ENCODE peak calls at places on chromosome X, in five cellular contexts. One of them, this sample, is unnamed.
A peak's percentile ranks its signal among the peaks of the same experiment; 100 is the strongest.

GRCh38 chrX:74492720-74493201 is 71.5 kb downstream of the SLC16A2 start:
- DNase-seq in chondrocyte: no peak
- DNase-seq in activated naive CD4-positive, alpha-beta T cell treated with anti-CD3 and anti-CD28 coated beads for 36 hours: peak; percentile 12
- DNase-seq in KG1: no peak
- DNase-seq in hypothalamus: no peak
- DNase-seq in this sample: no peak

GRCh38 chrX:39730671-39731389 is 366.9 kb downstream of the BCOR start:
- DNase-seq in chondrocyte: no peak
- DNase-seq in activated naive CD4-positive, alpha-beta T cell treated with anti-CD3 and anti-CD28 coated beads for 36 hours: peak; percentile 75
- DNase-seq in KG1: peak; percentile 15
- DNase-seq in hypothalamus: peak; percentile 56
- DNase-seq in this sample: no peak

GRCh38 chrX:100083146-100083715 is 326.8 kb downstream of the PCDH19 start:
- DNase-seq in chondrocyte: no peak
- DNase-seq in activated naive CD4-positive, alpha-beta T cell treated with anti-CD3 and anti-CD28 coated beads for 36 hours: no peak
- DNase-seq in KG1: no peak
- DNase-seq in hypothalamus: no peak
- DNase-seq in this sample: no peak

GRCh38 chrX:25523574-25523973 is 507.8 kb upstream of the ARX start:
- DNase-seq in chondrocyte: no peak
- DNase-seq in activated naive CD4-positive, alpha-beta T cell treated with anti-CD3 and anti-CD28 coated beads for 36 hours: peak; percentile 9
- DNase-seq in KG1: peak; percentile 0
- DNase-seq in hypothalamus: peak; percentile 5
- DNase-seq in this sample: no peak

GRCh38 chrX:70970482-70970999 is 39.6 kb upstream of the SLC7A3 start:
- DNase-seq in chondrocyte: no peak
- DNase-seq in activated naive CD4-positive, alpha-beta T cell treated with anti-CD3 and anti-CD28 coated beads for 36 hours: no peak
- DNase-seq in KG1: no peak
- DNase-seq in hypothalamus: no peak
- DNase-seq in this sample: no peak

GRCh38 chrX:38717871-38718270 is 83.4 kb upstream of the MID1IP1 start:
- DNase-seq in chondrocyte: no peak
- DNase-seq in activated naive CD4-positive, alpha-beta T cell treated with anti-CD3 and anti-CD28 coated beads for 36 hours: peak; percentile 10
- DNase-seq in KG1: no peak
- DNase-seq in hypothalamus: no peak
- DNase-seq in this sample: no peak

GRCh38 chrX:153333271-153333670 is 682 bp upstream of the ZNF275 start:
- DNase-seq in chondrocyte: no peak
- DNase-seq in activated naive CD4-positive, alpha-beta T cell treated with anti-CD3 and anti-CD28 coated beads for 36 hours: no peak
- DNase-seq in KG1: no peak
- DNase-seq in hypothalamus: no peak
- DNase-seq in this sample: no peak

GRCh38 chrX:71911023-71911730 is 532 bp downstream of the NHSL2 start:
- DNase-seq in chondrocyte: no peak
- DNase-seq in activated naive CD4-positive, alpha-beta T cell treated with anti-CD3 and anti-CD28 coated beads for 36 hours: peak; percentile 30
- DNase-seq in KG1: no peak
- DNase-seq in hypothalamus: no peak
- DNase-seq in this sample: no peak

GRCh38 chrX:150568320-150569154 is at the start of gene MTM1:
- DNase-seq in chondrocyte: peak; percentile 97
- DNase-seq in activated naive CD4-positive, alpha-beta T cell treated with anti-CD3 and anti-CD28 coated beads for 36 hours: peak; percentile 93
- DNase-seq in KG1: peak; percentile 80
- DNase-seq in hypothalamus: peak; percentile 89
- DNase-seq in this sample: peak; percentile 88

GRCh38 chrX:80184854-80185253 is 170.3 kb downstream of the TBX22 start:
- DNase-seq in chondrocyte: no peak
- DNase-seq in activated naive CD4-positive, alpha-beta T cell treated with anti-CD3 and anti-CD28 coated beads for 36 hours: no peak
- DNase-seq in KG1: no peak
- DNase-seq in hypothalamus: no peak
- DNase-seq in this sample: no peak

GRCh38 chrX:45517090-45517973 is 316.7 kb upstream of the DIPK2B start:
- DNase-seq in chondrocyte: no peak
- DNase-seq in activated naive CD4-positive, alpha-beta T cell treated with anti-CD3 and anti-CD28 coated beads for 36 hours: no peak
- DNase-seq in KG1: no peak
- DNase-seq in hypothalamus: no peak
- DNase-seq in this sample: peak; percentile 9

GRCh38 chrX:118455013-118455412 is 40.6 kb upstream of the DOCK11 start:
- DNase-seq in chondrocyte: no peak
- DNase-seq in activated naive CD4-positive, alpha-beta T cell treated with anti-CD3 and anti-CD28 coated beads for 36 hours: no peak
- DNase-seq in KG1: no peak
- DNase-seq in hypothalamus: no peak
- DNase-seq in this sample: no peak

GRCh38 chrX:126770179-126770578 is 49.4 kb upstream of the PRR32 start:
- DNase-seq in chondrocyte: no peak
- DNase-seq in activated naive CD4-positive, alpha-beta T cell treated with anti-CD3 and anti-CD28 coated beads for 36 hours: no peak
- DNase-seq in KG1: no peak
- DNase-seq in hypothalamus: no peak
- DNase-seq in this sample: no peak

GRCh38 chrX:67546496-67547423 is 2.9 kb downstream of the AR start:
- DNase-seq in chondrocyte: no peak
- DNase-seq in activated naive CD4-positive, alpha-beta T cell treated with anti-CD3 and anti-CD28 coated beads for 36 hours: no peak
- DNase-seq in KG1: no peak
- DNase-seq in hypothalamus: no peak
- DNase-seq in this sample: no peak

GRCh38 chrX:150715180-150715579 is 22.0 kb downstream of the MTMR1 start:
- DNase-seq in chondrocyte: no peak
- DNase-seq in activated naive CD4-positive, alpha-beta T cell treated with anti-CD3 and anti-CD28 coated beads for 36 hours: no peak
- DNase-seq in KG1: no peak
- DNase-seq in hypothalamus: no peak
- DNase-seq in this sample: no peak

GRCh38 chrX:118698516-118699247 is 28.7 kb upstream of the IL13RA1 start:
- DNase-seq in chondrocyte: no peak
- DNase-seq in activated naive CD4-positive, alpha-beta T cell treated with anti-CD3 and anti-CD28 coated beads for 36 hours: no peak
- DNase-seq in KG1: no peak
- DNase-seq in hypothalamus: no peak
- DNase-seq in this sample: no peak

GRCh38 chrX:1661048-1661921 is 46.4 kb downstream of the ASMT start:
- DNase-seq in chondrocyte: no peak
- DNase-seq in activated naive CD4-positive, alpha-beta T cell treated with anti-CD3 and anti-CD28 coated beads for 36 hours: peak; percentile 99
- DNase-seq in KG1: peak; percentile 48
- DNase-seq in hypothalamus: peak; percentile 20
- DNase-seq in this sample: no peak

GRCh38 chrX:47218920-47219815 is 687 bp downstream of the CDK16 start:
- DNase-seq in chondrocyte: peak; percentile 81
- DNase-seq in activated naive CD4-positive, alpha-beta T cell treated with anti-CD3 and anti-CD28 coated beads for 36 hours: peak; percentile 58
- DNase-seq in KG1: no peak
- DNase-seq in hypothalamus: peak; percentile 6
- DNase-seq in this sample: no peak

GRCh38 chrX:43836435-43837184 is 45.6 kb downstream of the MAOB start:
- DNase-seq in chondrocyte: no peak
- DNase-seq in activated naive CD4-positive, alpha-beta T cell treated with anti-CD3 and anti-CD28 coated beads for 36 hours: no peak
- DNase-seq in KG1: no peak
- DNase-seq in hypothalamus: no peak
- DNase-seq in this sample: no peak

GRCh38 chrX:110420771-110421498 is 62.3 kb downstream of the RTL9 start:
- DNase-seq in chondrocyte: no peak
- DNase-seq in activated naive CD4-positive, alpha-beta T cell treated with anti-CD3 and anti-CD28 coated beads for 36 hours: no peak
- DNase-seq in KG1: no peak
- DNase-seq in hypothalamus: peak; percentile 25
- DNase-seq in this sample: no peak

GRCh38 chrX:66110112-66110511 is 53.9 kb upstream of the HEPH start:
- DNase-seq in chondrocyte: no peak
- DNase-seq in activated naive CD4-positive, alpha-beta T cell treated with anti-CD3 and anti-CD28 coated beads for 36 hours: peak; percentile 8
- DNase-seq in KG1: peak; percentile 21
- DNase-seq in hypothalamus: no peak
- DNase-seq in this sample: peak; percentile 0

GRCh38 chrX:84735025-84735424 is 232.8 kb upstream of the HDX start:
- DNase-seq in chondrocyte: no peak
- DNase-seq in activated naive CD4-positive, alpha-beta T cell treated with anti-CD3 and anti-CD28 coated beads for 36 hours: no peak
- DNase-seq in KG1: no peak
- DNase-seq in hypothalamus: no peak
- DNase-seq in this sample: no peak

GRCh38 chrX:2614911-2615310 is 76.2 kb upstream of the CD99 start:
- DNase-seq in chondrocyte: no peak
- DNase-seq in activated naive CD4-positive, alpha-beta T cell treated with anti-CD3 and anti-CD28 coated beads for 36 hours: no peak
- DNase-seq in KG1: no peak
- DNase-seq in hypothalamus: no peak
- DNase-seq in this sample: no peak

GRCh38 chrX:24515447-24515846 is 50.4 kb downstream of the PDK3 start:
- DNase-seq in chondrocyte: no peak
- DNase-seq in activated naive CD4-positive, alpha-beta T cell treated with anti-CD3 and anti-CD28 coated beads for 36 hours: no peak
- DNase-seq in KG1: no peak
- DNase-seq in hypothalamus: peak; percentile 13
- DNase-seq in this sample: no peak

GRCh38 chrX:153226344-153227190 is 47.5 kb downstream of the MAGEA1 start:
- DNase-seq in chondrocyte: no peak
- DNase-seq in activated naive CD4-positive, alpha-beta T cell treated with anti-CD3 and anti-CD28 coated beads for 36 hours: peak; percentile 11
- DNase-seq in KG1: no peak
- DNase-seq in hypothalamus: no peak
- DNase-seq in this sample: no peak

GRCh38 chrX:12378706-12379105 is 240.4 kb downstream of the FRMPD4 start:
- DNase-seq in chondrocyte: no peak
- DNase-seq in activated naive CD4-positive, alpha-beta T cell treated with anti-CD3 and anti-CD28 coated beads for 36 hours: no peak
- DNase-seq in KG1: no peak
- DNase-seq in hypothalamus: no peak
- DNase-seq in this sample: no peak

GRCh38 chrX:13398073-13398823 is 78.4 kb upstream of the ATXN3L start:
- DNase-seq in chondrocyte: no peak
- DNase-seq in activated naive CD4-positive, alpha-beta T cell treated with anti-CD3 and anti-CD28 coated beads for 36 hours: peak; percentile 20
- DNase-seq in KG1: no peak
- DNase-seq in hypothalamus: no peak
- DNase-seq in this sample: peak; percentile 95

This sample was measured in amniotic stem cell.